ENCODE peak calls at places on chromosomes 6 and 20, in nine cellular contexts. F, S, N, X, Q, C, O, E and L are unnamed samples.

GRCh38 chr20:6692566-6693168 is 74.8 kb upstream of the BMP2 start:
- DNase-seq in C (no peak), Q (peak; percentile 52), F (no peak), S (no peak), E (no peak), N (no peak), O (peak; percentile 53), X (no peak), L (no peak)

GRCh38 chr6:136077834-136078576 is 172.1 kb downstream of the MTFR2 start:
- DNase-seq in E (no peak), X (no peak), O (no peak), F (no peak), C (peak; percentile 91), Q (no peak), N (no peak), S (no peak), L (no peak)

GRCh38 chr6:159693894-159694545 is 979 bp upstream of the SOD2 start:
- DNase-seq in O (peak; percentile 78), C (peak; percentile 19), X (peak; percentile 50), Q (peak; percentile 31), F (peak; percentile 67), S (peak; percentile 68), E (peak; percentile 28), N (peak; percentile 85), L (no peak)

GRCh38 chr6:11700118-11700718 is 78.4 kb downstream of the ADTRP start:
- DNase-seq in C (peak; percentile 76), O (no peak), S (peak; percentile 56), Q (peak; percentile 73), E (no peak), X (no peak), N (no peak), F (no peak), L (no peak)

GRCh38 chr6:35451354-35452185 is 568 bp upstream of the FANCE start:
- DNase-seq in X (no peak), S (no peak), Q (no peak), O (no peak), C (no peak), N (no peak), F (no peak), E (no peak), L (no peak)

GRCh38 chr20:63205896-63206295 is 10.0 kb downstream of the YTHDF1 start:
- DNase-seq in C (no peak), E (no peak), Q (no peak), F (no peak), O (no peak), X (no peak), N (no peak), S (no peak), L (no peak)

GRCh38 chr6:14984454-14984853 is 261.4 kb upstream of the JARID2 start:
- DNase-seq in S (no peak), N (no peak), C (no peak), F (no peak), X (no peak), O (peak; percentile 70), Q (peak; percentile 78), E (no peak), L (no peak)

GRCh38 chr6:86030875-86031274 is 388.2 kb upstream of the SYNCRIP start:
- DNase-seq in C (no peak), E (no peak), O (no peak), F (no peak), Q (no peak), S (no peak), X (no peak), N (no peak), L (no peak)

GRCh38 chr20:35297153-35297552 is 4.9 kb upstream of the FAM83C start:
- DNase-seq in O (no peak), F (no peak), S (no peak), C (no peak), E (no peak), Q (no peak), X (no peak), N (no peak), L (no peak)

GRCh38 chr6:24910331-24910849 is 25.4 kb downstream of the RIPOR2 start:
- DNase-seq in X (no peak), Q (peak; percentile 75), F (no peak), E (peak; percentile 42), N (no peak), O (no peak), C (no peak), S (no peak), L (no peak)

GRCh38 chr6:91713911-91714310 is 1127.0 kb upstream of the MAP3K7 start:
- DNase-seq in N (no peak), S (no peak), E (no peak), F (no peak), C (peak; percentile 16), Q (no peak), X (no peak), O (no peak), L (no peak)

GRCh38 chr6:81003894-81004293 is 748.6 kb downstream of the TENT5A start:
- DNase-seq in Q (no peak), O (no peak), N (no peak), C (no peak), E (no peak), X (no peak), F (no peak), S (no peak), L (no peak)

GRCh38 chr6:35669441-35669776 is 19.3 kb downstream of the FKBP5 start:
- DNase-seq in O (no peak), S (peak; percentile 27), F (no peak), N (no peak), C (peak; percentile 60), X (no peak), E (peak; percentile 40), Q (peak; percentile 34), L (no peak)

GRCh38 chr20:46012926-46013825 is 4.5 kb downstream of the MMP9 start:
- DNase-seq in E (no peak), S (no peak), N (no peak), Q (no peak), F (no peak), O (no peak), C (no peak), X (no peak), L (no peak)

GRCh38 chr20:4989570-4989969 is 11.7 kb downstream of the SLC23A2 start:
- DNase-seq in S (no peak), X (no peak), E (no peak), C (no peak), F (no peak), Q (no peak), O (no peak), N (no peak), L (no peak)

GRCh38 chr6:13038315-13039261 is 289.7 kb downstream of the TBC1D7 start:
- DNase-seq in Q (no peak), O (no peak), X (no peak), E (no peak), S (no peak), N (no peak), F (no peak), C (no peak), L (no peak)

GRCh38 chr6:150711584-150712501 is 112.2 kb downstream of the PLEKHG1 start:
- DNase-seq in S (no peak), F (peak; percentile 70), C (no peak), O (peak; percentile 91), Q (no peak), X (no peak), E (no peak), N (no peak), L (no peak)

GRCh38 chr20:37344506-37345338 is 1.2 kb upstream of the SRC start:
- DNase-seq in C (no peak), Q (peak; percentile 85), N (peak; percentile 65), S (no peak), E (no peak), F (peak; percentile 86), X (no peak), O (peak; percentile 91), L (no peak)

GRCh38 chr6:35637911-35638310 is 50.8 kb downstream of the FKBP5 start:
- DNase-seq in Q (no peak), O (no peak), S (no peak), N (no peak), F (no peak), X (no peak), E (no peak), C (no peak), L (no peak)

GRCh38 chr20:13549451-13549850 is 89.3 kb downstream of the TASP1 start:
- DNase-seq in Q (no peak), F (no peak), O (no peak), C (no peak), N (no peak), X (no peak), S (no peak), E (no peak), L (no peak)

GRCh38 chr20:5570442-5570841 is 179.8 kb upstream of the SHLD1 start:
- DNase-seq in Q (no peak), S (no peak), N (no peak), F (no peak), C (no peak), E (no peak), O (no peak), X (no peak), L (no peak)

GRCh38 chr6:16681260-16681873 is 79.9 kb downstream of the ATXN1 start:
- DNase-seq in E (no peak), Q (peak; percentile 68), S (no peak), X (no peak), O (no peak), C (peak; percentile 92), N (no peak), F (no peak), L (no peak)

GRCh38 chr20:23083553-23084220 is 2.4 kb downstream of the CD93 start:
- DNase-seq in E (no peak), Q (no peak), S (no peak), O (no peak), X (no peak), N (no peak), F (no peak), C (no peak), L (no peak)

GRCh38 chr6:113909224-113909856 is 52.2 kb downstream of the MARCKS start:
- DNase-seq in S (peak; percentile 59), O (no peak), N (no peak), E (peak; percentile 72), F (no peak), C (peak; percentile 75), Q (peak; percentile 81), X (no peak), L (peak; percentile 14)

GRCh38 chr6:53494076-53494475 is 50.8 kb downstream of the GCLC start:
- DNase-seq in C (no peak), N (no peak), Q (no peak), F (no peak), X (no peak), E (no peak), O (no peak), S (no peak), L (no peak)

GRCh38 chr6:41199427-41200246 is 1.3 kb downstream of the TREML2 start:
- DNase-seq in O (no peak), E (peak; percentile 60), F (no peak), X (no peak), N (no peak), S (no peak), Q (no peak), C (no peak), L (no peak)

GRCh38 chr6:110020888-110021287 is 42.8 kb downstream of the GPR6 start:
- DNase-seq in S (peak; percentile 29), Q (no peak), C (no peak), O (no peak), N (no peak), F (no peak), X (no peak), E (no peak), L (no peak)

GRCh38 chr20:3239026-3239866 is at the start of gene SLC4A11:
- DNase-seq in E (peak; percentile 85), F (peak; percentile 66), S (no peak), C (peak; percentile 59), N (no peak), Q (peak; percentile 69), X (peak; percentile 45), O (peak; percentile 85), L (no peak)

GRCh38 chr20:19880256-19881079 is 122.4 kb downstream of the RIN2 start:
- DNase-seq in X (no peak), C (peak; percentile 76), E (no peak), F (no peak), S (no peak), N (no peak), O (peak; percentile 54), Q (no peak), L (no peak)

GRCh38 chr6:28863607-28864320 is 60.0 kb downstream of the TRIM27 start:
- DNase-seq in C (peak; percentile 86), Q (peak; percentile 91), N (peak; percentile 86), X (peak; percentile 66), S (peak; percentile 94), O (peak; percentile 78), E (peak; percentile 68), F (peak; percentile 88), L (peak; percentile 18)

GRCh38 chr6:156598316-156598715 is 178.9 kb upstream of the ARID1B start:
- DNase-seq in S (no peak), F (no peak), E (no peak), N (no peak), Q (no peak), C (no peak), O (no peak), X (no peak), L (no peak)